ENCODE peak calls at places on chromosome 20, in five cellular contexts. One of them, this sample, is unnamed.

GRCh38 chr20:31698803-31699718 is 23.6 kb downstream of the BCL2L1 start:
- DNase-seq in stimulated activated CD4-positive, alpha-beta T cell treated with anti-CD3 and anti-CD28 coated beads, Interleukin-12 subunit alpha, Interleukin-12 subunit beta, amount 100 ng/mL, for 24 hours: no peak
- DNase-seq in naive thymus-derived CD8-positive, alpha-beta T cell: no peak
- DNase-seq in Right ventricle myocardium superior: no peak
- DNase-seq in activated CD8-positive, alpha-beta memory T cell treated with anti-CD3 and anti-CD28 coated beads, Interleukin-2, amount 50 U/mL, for 4 hours: no peak
- DNase-seq in this sample: no peak

GRCh38 chr20:39880890-39881289 is 808.1 kb downstream of the MAFB start:
- DNase-seq in stimulated activated CD4-positive, alpha-beta T cell treated with anti-CD3 and anti-CD28 coated beads, Interleukin-12 subunit alpha, Interleukin-12 subunit beta, amount 100 ng/mL, for 24 hours: no peak
- DNase-seq in activated CD8-positive, alpha-beta memory T cell treated with anti-CD3 and anti-CD28 coated beads, Interleukin-2, amount 50 U/mL, for 4 hours: no peak
- DNase-seq in naive thymus-derived CD8-positive, alpha-beta T cell: no peak
- DNase-seq in Right ventricle myocardium superior: no peak
- DNase-seq in this sample: no peak

GRCh38 chr20:46071573-46071972 is 18.2 kb downstream of the NCOA5 start:
- DNase-seq in stimulated activated CD4-positive, alpha-beta T cell treated with anti-CD3 and anti-CD28 coated beads, Interleukin-12 subunit alpha, Interleukin-12 subunit beta, amount 100 ng/mL, for 24 hours: no peak
- DNase-seq in naive thymus-derived CD8-positive, alpha-beta T cell: no peak
- DNase-seq in activated CD8-positive, alpha-beta memory T cell treated with anti-CD3 and anti-CD28 coated beads, Interleukin-2, amount 50 U/mL, for 4 hours: no peak
- DNase-seq in Right ventricle myocardium superior: no peak
- DNase-seq in this sample: no peak

GRCh38 chr20:58570181-58570859 is 55.1 kb upstream of the APCDD1L start:
- DNase-seq in activated CD8-positive, alpha-beta memory T cell treated with anti-CD3 and anti-CD28 coated beads, Interleukin-2, amount 50 U/mL, for 4 hours: no peak
- DNase-seq in naive thymus-derived CD8-positive, alpha-beta T cell: no peak
- DNase-seq in stimulated activated CD4-positive, alpha-beta T cell treated with anti-CD3 and anti-CD28 coated beads, Interleukin-12 subunit alpha, Interleukin-12 subunit beta, amount 100 ng/mL, for 24 hours: no peak
- DNase-seq in Right ventricle myocardium superior: no peak
- DNase-seq in this sample: no peak

GRCh38 chr20:59662161-59662560 is 57.8 kb downstream of the PHACTR3 start:
- DNase-seq in activated CD8-positive, alpha-beta memory T cell treated with anti-CD3 and anti-CD28 coated beads, Interleukin-2, amount 50 U/mL, for 4 hours: no peak
- DNase-seq in stimulated activated CD4-positive, alpha-beta T cell treated with anti-CD3 and anti-CD28 coated beads, Interleukin-12 subunit alpha, Interleukin-12 subunit beta, amount 100 ng/mL, for 24 hours: no peak
- DNase-seq in naive thymus-derived CD8-positive, alpha-beta T cell: no peak
- DNase-seq in Right ventricle myocardium superior: no peak
- DNase-seq in this sample: no peak

GRCh38 chr20:44614525-44614924 is 32.1 kb downstream of the PKIG start:
- DNase-seq in Right ventricle myocardium superior: peak
- DNase-seq in activated CD8-positive, alpha-beta memory T cell treated with anti-CD3 and anti-CD28 coated beads, Interleukin-2, amount 50 U/mL, for 4 hours: no peak
- DNase-seq in stimulated activated CD4-positive, alpha-beta T cell treated with anti-CD3 and anti-CD28 coated beads, Interleukin-12 subunit alpha, Interleukin-12 subunit beta, amount 100 ng/mL, for 24 hours: no peak
- DNase-seq in naive thymus-derived CD8-positive, alpha-beta T cell: no peak
- DNase-seq in this sample: no peak

GRCh38 chr20:44914924-44915323 is 5.1 kb downstream of the PABPC1L start:
- DNase-seq in Right ventricle myocardium superior: no peak
- DNase-seq in activated CD8-positive, alpha-beta memory T cell treated with anti-CD3 and anti-CD28 coated beads, Interleukin-2, amount 50 U/mL, for 4 hours: no peak
- DNase-seq in naive thymus-derived CD8-positive, alpha-beta T cell: no peak
- DNase-seq in stimulated activated CD4-positive, alpha-beta T cell treated with anti-CD3 and anti-CD28 coated beads, Interleukin-12 subunit alpha, Interleukin-12 subunit beta, amount 100 ng/mL, for 24 hours: no peak
- DNase-seq in this sample: no peak

GRCh38 chr20:48128436-48128835 is 343.2 kb upstream of the SULF2 start:
- DNase-seq in Right ventricle myocardium superior: no peak
- DNase-seq in stimulated activated CD4-positive, alpha-beta T cell treated with anti-CD3 and anti-CD28 coated beads, Interleukin-12 subunit alpha, Interleukin-12 subunit beta, amount 100 ng/mL, for 24 hours: no peak
- DNase-seq in naive thymus-derived CD8-positive, alpha-beta T cell: no peak
- DNase-seq in activated CD8-positive, alpha-beta memory T cell treated with anti-CD3 and anti-CD28 coated beads, Interleukin-2, amount 50 U/mL, for 4 hours: no peak
- DNase-seq in this sample: no peak

GRCh38 chr20:58389324-58389967 is 417 bp downstream of the VAPB start:
- DNase-seq in naive thymus-derived CD8-positive, alpha-beta T cell: no peak
- DNase-seq in Right ventricle myocardium superior: no peak
- DNase-seq in activated CD8-positive, alpha-beta memory T cell treated with anti-CD3 and anti-CD28 coated beads, Interleukin-2, amount 50 U/mL, for 4 hours: no peak
- DNase-seq in stimulated activated CD4-positive, alpha-beta T cell treated with anti-CD3 and anti-CD28 coated beads, Interleukin-12 subunit alpha, Interleukin-12 subunit beta, amount 100 ng/mL, for 24 hours: peak
- DNase-seq in this sample: peak

GRCh38 chr20:25378884-25379733 is 11.5 kb downstream of the ABHD12 start:
- DNase-seq in Right ventricle myocardium superior: no peak
- DNase-seq in stimulated activated CD4-positive, alpha-beta T cell treated with anti-CD3 and anti-CD28 coated beads, Interleukin-12 subunit alpha, Interleukin-12 subunit beta, amount 100 ng/mL, for 24 hours: no peak
- DNase-seq in activated CD8-positive, alpha-beta memory T cell treated with anti-CD3 and anti-CD28 coated beads, Interleukin-2, amount 50 U/mL, for 4 hours: no peak
- DNase-seq in naive thymus-derived CD8-positive, alpha-beta T cell: no peak
- DNase-seq in this sample: no peak

This sample was measured in mesenteric fat pad.